ENCODE peak calls at places on chromosomes 5 and 9, in seven cellular contexts. V is neural progenitor cell; A is GM23248; W is SJSA1; P is spleen; Y is thoracic aorta; G is CD4-positive, CD25-positive, alpha-beta regulatory T cell. X is an unnamed sample. For H3K36me3 and H3K4me1, the result is how much of the 10 kb centered on the place peaks cover.

GRCh38 chr5:151095341-151096000 is 14.6 kb upstream of the TNIP1 start:
- DNase-seq in V (no peak), A (peak), W (peak), P (no peak), Y (no peak), G (no peak), X (peak)

GRCh38 chr5:95081500-95082355 is 203.2 kb downstream of the MCTP1 start:
- DNase-seq in V (peak), A (peak), W (peak), P (peak), Y (no peak), G (peak), X (peak)

GRCh38 chr9:83154087-83154736 is 91.3 kb upstream of the RASEF start:
- DNase-seq in V (no peak), A (peak), W (no peak), P (no peak), Y (no peak), G (no peak), X (no peak)

GRCh38 chr5:79181419-79182022 is 54.4 kb upstream of the JMY start:
- DNase-seq in V (no peak), A (peak), W (no peak), P (no peak), Y (no peak), G (no peak), X (no peak)

GRCh38 chr5:72291601-72292000 is 28.4 kb downstream of the MRPS27 start:
- DNase-seq in V (no peak), A (no peak), W (no peak), P (no peak), Y (no peak), G (no peak), X (no peak)

GRCh38 chr5:115097236-115097635 is 72.5 kb downstream of the TRIM36 start:
- DNase-seq in V (no peak), A (no peak), W (no peak), P (no peak), Y (no peak), G (no peak), X (no peak)

GRCh38 chr9:83444110-83444509 is 94.1 kb downstream of the FRMD3 start:
- DNase-seq in V (no peak), A (peak), W (no peak), P (no peak), Y (peak), G (no peak), X (peak)

GRCh38 chr9:79057576-79057975 is 514.2 kb upstream of the TLE4 start:
- DNase-seq in V (no peak), A (peak), W (no peak), P (no peak), Y (no peak), G (no peak), X (no peak)

GRCh38 chr9:96253059-96253696 is 48.8 kb downstream of the HSD17B3 start:
- DNase-seq in V (no peak), A (no peak), W (no peak), P (no peak), Y (no peak), G (no peak), X (no peak)

GRCh38 chr9:112387115-112387514 is 7.2 kb downstream of the HSDL2 start:
- DNase-seq in V (no peak), A (no peak), W (no peak), P (no peak), Y (no peak), G (no peak), X (no peak)

GRCh38 chr9:105007143-105007542 is 79.2 kb upstream of the ABCA1 start:
- DNase-seq in V (no peak), A (peak), W (peak), P (no peak), Y (no peak), G (no peak), X (no peak)

GRCh38 chr9:87742813-87743428 is 17.0 kb downstream of the CTSL start:
- DNase-seq in V (no peak), A (peak), W (peak), P (no peak), Y (no peak), G (no peak), X (no peak)

GRCh38 chr9:106587021-106587420 is 275.9 kb upstream of the ZNF462 start:
- DNase-seq in V (no peak), A (no peak), W (peak), P (no peak), Y (no peak), G (no peak), X (no peak)

GRCh38 chr5:142323480-142324376 is 1.1 kb downstream of the SPRY4 start:
- DNase-seq in V (peak), A (peak), W (peak), P (no peak), Y (no peak), G (no peak), X (peak)

GRCh38 chr9:136661641-136662325 is 933 bp upstream of the EGFL7 start:
- DNase-seq in V (no peak), A (no peak), W (no peak), P (no peak), Y (no peak), G (no peak), X (no peak)

GRCh38 chr9:27400334-27400875 is 103.5 kb upstream of the EQTN start:
- DNase-seq in V (no peak), A (no peak), W (no peak), P (no peak), Y (no peak), G (no peak), X (no peak)

GRCh38 chr9:70205366-70206020 is 53.3 kb upstream of the SMC5 start:
- DNase-seq in V (no peak), A (no peak), W (no peak), P (no peak), Y (no peak), G (no peak), X (no peak)

GRCh38 chr5:3659907-3660306 is 64.3 kb downstream of the IRX1 start:
- DNase-seq in V (no peak), A (peak), W (no peak), P (no peak), Y (no peak), G (no peak), X (no peak)

GRCh38 chr5:158026248-158027031 is 167.5 kb upstream of the CLINT1 start:
- DNase-seq in V (no peak), A (peak), W (no peak), P (no peak), Y (no peak), G (no peak), X (no peak)

GRCh38 chr5:116176124-116176523 is 91.3 kb downstream of the COMMD10 start:
- DNase-seq in V (no peak), A (no peak), W (no peak), P (no peak), Y (no peak), G (no peak), X (no peak)

GRCh38 chr9:75186767-75187380 is 98.6 kb downstream of the OSTF1 start:
- DNase-seq in V (no peak), A (peak), W (peak), P (no peak), Y (no peak), G (peak), X (no peak)

GRCh38 chr5:137708796-137709559 is 26.9 kb downstream of the KLHL3 start:
- DNase-seq in V (no peak), A (no peak), W (no peak), P (no peak), Y (no peak), G (no peak), X (no peak)

GRCh38 chr9:134134949-134135342 is 936 bp upstream of the WDR5 start:
- DNase-seq in V (no peak), A (no peak), W (no peak), P (no peak), Y (no peak), G (no peak), X (no peak)

GRCh38 chr5:71873202-71873601 is 154.1 kb downstream of the CARTPT start:
- DNase-seq in V (no peak), A (no peak), W (no peak), P (no peak), Y (no peak), G (no peak), X (no peak)

DNA sequence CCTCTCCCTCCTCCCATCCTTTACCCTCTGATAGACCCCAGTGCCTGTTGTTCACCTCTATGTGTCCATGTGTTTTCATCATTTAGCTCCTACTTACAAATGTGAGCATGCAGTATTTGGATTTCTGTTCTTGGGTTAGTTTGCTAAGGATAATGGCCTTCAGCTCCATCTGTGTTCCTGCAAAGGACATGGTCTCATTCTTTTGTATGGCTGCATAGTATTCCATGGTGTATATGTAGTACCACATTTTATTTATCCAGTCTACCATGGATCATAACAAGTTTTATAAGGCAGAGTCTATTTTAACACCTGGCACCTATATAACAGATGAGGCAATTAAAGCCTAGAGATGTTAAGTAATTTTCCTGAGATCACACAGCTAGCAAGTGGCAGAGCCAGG is 7.4 kb downstream of the YTHDC2 start:
- DNase-seq in V (no peak), A (no peak), W (no peak), P (no peak), Y (no peak), G (no peak), X (no peak)
- H3K36me3 ChIP-seq in V (under half), A (under half), W (under half), P (under half), Y (under half), G (under half), X (under half)

GRCh38 chr9:93129691-93130500 is 4.2 kb downstream of the NINJ1 start:
- DNase-seq in V (no peak), A (no peak), W (no peak), P (peak), Y (no peak), G (no peak), X (no peak)

GRCh38 chr9:93129286-93129685 is 4.8 kb downstream of the NINJ1 start:
- DNase-seq in V (no peak), A (no peak), W (no peak), P (peak), Y (peak), G (no peak), X (no peak)

GRCh38 chr9:93128011-93128714 is 5.9 kb downstream of the NINJ1 start:
- DNase-seq in V (no peak), A (no peak), W (no peak), P (peak), Y (peak), G (no peak), X (no peak)

GRCh38 chr9:93127395-93127911 is 6.6 kb downstream of the NINJ1 start:
- DNase-seq in V (no peak), A (no peak), W (no peak), P (peak), Y (peak), G (no peak), X (no peak)

DNA sequence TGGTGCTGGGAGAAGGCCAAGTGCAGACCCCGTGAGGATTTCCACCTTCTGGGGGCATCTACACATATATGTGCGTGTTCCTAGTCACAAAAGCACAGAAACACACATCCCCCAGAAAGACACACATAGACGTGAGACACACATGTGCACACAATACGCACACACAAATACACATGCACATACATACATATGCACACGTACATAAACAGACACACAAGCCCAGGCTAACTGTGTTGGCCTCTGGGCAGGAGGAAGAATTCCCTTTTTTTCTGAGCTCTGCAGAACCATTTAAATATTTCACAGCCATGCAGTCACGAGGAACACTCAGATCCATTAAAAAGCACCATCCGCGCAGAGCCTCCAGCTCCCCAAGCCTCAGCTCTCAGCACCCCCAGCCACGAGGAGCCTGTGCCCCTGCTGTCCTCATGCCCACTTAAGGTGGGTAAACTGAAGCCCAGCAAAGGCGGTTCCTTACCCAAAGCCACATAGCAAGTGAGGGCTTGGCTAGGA is 5.3 kb downstream of the NINJ1 start:
- DNase-seq in V (no peak), A (no peak), W (no peak), P (no peak), Y (peak), G (no peak), X (no peak)
- H3K4me1 ChIP-seq in V (under half), A (under half), W (under half), P (half or more), Y (half or more), G (half or more), X (half or more)

GRCh38 chr5:134370306-134370870 is 981 bp upstream of the UBE2B start:
- DNase-seq in V (no peak), A (peak), W (no peak), P (no peak), Y (no peak), G (no peak), X (no peak)
- H3K4me3 ChIP-seq in V (peak), A (peak), W (peak), P (peak), Y (peak), G (peak), X (peak)

DNA sequence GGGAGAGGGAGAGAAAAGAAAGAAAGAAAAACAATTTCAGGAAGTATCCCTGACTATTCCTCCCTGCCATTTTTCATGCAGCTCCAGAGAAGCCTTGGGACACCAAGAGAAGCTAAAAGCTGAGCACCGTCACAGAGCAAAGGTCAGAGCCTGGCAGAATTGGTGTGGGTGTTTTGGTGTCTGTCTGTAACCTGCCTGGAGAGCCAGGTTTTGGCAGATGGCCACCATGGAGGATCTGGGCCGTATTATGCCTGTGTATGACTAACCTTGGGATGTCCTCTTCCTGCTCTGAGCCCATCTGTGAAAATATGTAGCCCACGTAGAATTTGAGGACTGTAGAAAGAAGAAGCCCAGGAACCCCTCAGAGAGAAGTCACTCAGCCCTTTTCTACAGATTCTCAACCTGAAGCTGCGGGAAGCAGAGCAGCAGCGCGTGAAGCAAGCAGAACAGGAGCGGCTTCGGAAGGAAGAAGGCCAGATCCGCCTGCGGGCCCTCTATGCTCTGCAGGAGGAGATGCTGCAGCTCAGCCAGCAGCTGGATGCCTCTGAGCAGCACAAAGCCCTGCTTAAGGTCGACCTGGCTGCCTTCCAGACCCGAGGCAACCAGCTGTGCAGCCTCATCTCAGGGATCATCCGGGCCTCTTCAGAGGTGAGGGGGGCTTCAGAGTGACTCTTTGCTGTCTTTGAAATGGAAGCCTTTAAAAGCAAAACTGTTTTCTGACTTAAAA is 18.8 kb downstream of the GLE1 start:
- DNase-seq in V (peak), A (peak), W (no peak), P (no peak), Y (no peak), G (no peak), X (no peak)
- H3K36me3 ChIP-seq in V (under half), A (under half), W (under half), P (half or more), Y (under half), G (half or more), X (under half)

DNA sequence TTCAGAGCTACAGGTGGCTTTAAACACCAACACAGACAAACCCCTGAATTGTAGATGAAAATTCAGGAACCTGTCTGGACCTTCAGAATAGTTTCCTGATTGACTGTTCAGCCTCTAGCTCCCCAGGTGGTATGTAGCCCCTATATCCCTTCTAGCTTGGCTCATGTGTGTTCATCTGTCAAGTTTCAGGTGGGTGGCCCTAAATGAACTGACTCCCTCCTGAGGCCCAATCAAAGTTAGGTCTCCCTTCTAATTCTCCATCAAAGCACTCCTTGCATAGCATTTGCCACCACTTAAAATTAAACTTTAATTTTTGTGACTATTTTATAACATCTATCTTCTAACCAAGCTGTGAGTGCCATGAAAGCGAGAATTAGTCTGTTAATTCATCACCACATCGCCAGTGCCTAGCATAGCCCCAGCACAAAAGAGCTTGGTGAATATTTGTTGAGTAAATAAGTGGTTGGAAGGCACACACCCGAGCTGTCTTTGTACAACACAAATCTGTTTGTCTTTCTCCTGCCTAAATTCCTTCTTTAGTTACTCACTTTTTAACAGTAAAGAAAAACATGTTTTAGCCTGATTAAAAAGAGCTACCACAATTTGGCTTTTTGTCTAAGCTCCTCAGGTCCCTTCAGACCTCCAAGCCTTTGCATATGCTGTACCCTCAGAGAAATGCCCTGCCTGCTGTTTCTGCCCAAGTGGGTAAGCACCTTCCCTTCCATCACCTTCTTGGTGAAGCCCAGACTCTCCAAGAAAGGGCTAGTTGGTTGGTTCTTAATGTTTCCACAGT is 138.1 kb upstream of the HMHB1 start:
- DNase-seq in V (no peak), A (peak), W (peak), P (no peak), Y (no peak), G (no peak), X (no peak)
- H3K4me1 ChIP-seq in V (under half), A (under half), W (under half), P (under half), Y (under half), G (under half), X (under half)

GRCh38 chr9:1129382-1129781 is 79.2 kb downstream of the DMRT2 start:
- DNase-seq in V (no peak), A (no peak), W (no peak), P (no peak), Y (no peak), G (no peak), X (no peak)
- H3K4me3 ChIP-seq in V (no peak), A (no peak), W (no peak), P (no peak), Y (no peak), G (no peak), X (no peak)

GRCh38 chr9:132422574-132422973 is 12.6 kb downstream of the CFAP77 start:
- DNase-seq in V (no peak), A (no peak), W (no peak), P (no peak), Y (no peak), G (no peak), X (no peak)
- H3K36me3 ChIP-seq in V (under half), A (under half), W (under half), P (under half), Y (under half), G (under half), X (under half)

X was measured in heart right ventricle.